ENCODE peak calls at places on chromosomes 6 and 20, in ten cellular contexts. K, V, P, X, J, A, Z, U, S and D are unnamed samples.

GRCh38 chr6:71886184-71887005 is at the start of gene RIMS1:
- DNase-seq in A (no peak), P (no peak), J (peak; percentile 57), V (peak; percentile 39), S (no peak), U (no peak), Z (peak; percentile 79), K (no peak), X (no peak), D (no peak)

GRCh38 chr20:37053230-37053950 is 42.4 kb downstream of the RBL1 start:
- DNase-seq in V (no peak), A (no peak), U (no peak), J (peak; percentile 1), K (no peak), P (no peak), S (peak; percentile 57), Z (no peak), X (no peak), D (no peak)

GRCh38 chr20:37346526-37347346 is 796 bp downstream of the SRC start:
- DNase-seq in K (no peak), X (no peak), J (peak; percentile 35), U (no peak), A (peak; percentile 42), S (no peak), V (no peak), P (no peak), Z (peak; percentile 72), D (no peak)

GRCh38 chr6:7763896-7764295 is 38.0 kb downstream of the BMP6 start:
- DNase-seq in S (no peak), V (peak; percentile 58), A (no peak), Z (no peak), J (no peak), X (no peak), K (no peak), P (no peak), U (no peak), D (no peak)

GRCh38 chr6:121849477-121849876 is 414.0 kb downstream of the GJA1 start:
- DNase-seq in J (peak; percentile 72), A (peak; percentile 48), P (no peak), U (no peak), V (no peak), Z (no peak), S (peak; percentile 73), X (peak; percentile 17), K (peak; percentile 48), D (peak; percentile 43)

GRCh38 chr6:69179681-69180080 is 544.6 kb downstream of the ADGRB3 start:
- DNase-seq in A (no peak), U (no peak), V (no peak), S (no peak), P (no peak), X (no peak), K (peak; percentile 21), Z (peak; percentile 22), J (no peak), D (no peak)

GRCh38 chr20:20211274-20211987 is 156.5 kb upstream of the INSM1 start:
- DNase-seq in U (no peak), J (peak; percentile 48), A (no peak), S (no peak), X (no peak), V (no peak), Z (no peak), P (no peak), K (no peak), D (no peak)

GRCh38 chr6:112639436-112639835 is 292.3 kb downstream of the RFPL4B start:
- DNase-seq in A (no peak), K (no peak), P (no peak), S (peak; percentile 91), V (no peak), U (no peak), J (peak; percentile 57), X (no peak), Z (no peak), D (no peak)

GRCh38 chr6:143594647-143595046 is 83.1 kb upstream of the PHACTR2 start:
- DNase-seq in P (no peak), S (peak; percentile 85), Z (no peak), U (no peak), X (no peak), J (no peak), V (no peak), A (no peak), K (peak; percentile 26), D (no peak)

GRCh38 chr20:21146242-21146641 is 20.4 kb downstream of the KIZ start:
- DNase-seq in J (no peak), U (no peak), K (no peak), A (no peak), Z (no peak), S (no peak), V (no peak), P (no peak), X (no peak), D (no peak)

GRCh38 chr6:23145801-23146200 is 576.4 kb downstream of the HDGFL1 start:
- DNase-seq in J (peak; percentile 50), S (peak; percentile 11), X (no peak), A (no peak), U (no peak), Z (no peak), P (no peak), V (no peak), K (no peak), D (no peak)

GRCh38 chr6:163536770-163537169 is 122.3 kb downstream of the QKI start:
- DNase-seq in X (no peak), Z (no peak), S (peak; percentile 54), P (no peak), V (no peak), K (peak; percentile 22), J (peak; percentile 40), U (no peak), A (no peak), D (no peak)

GRCh38 chr6:106975699-106976032 is 1.1 kb upstream of the CD24 start:
- DNase-seq in U (no peak), V (no peak), S (no peak), P (no peak), J (peak; percentile 34), A (no peak), X (no peak), Z (no peak), K (peak; percentile 29), D (no peak)

GRCh38 chr6:146990821-146991798 is 213.1 kb upstream of the STXBP5 start:
- DNase-seq in V (no peak), K (peak; percentile 44), A (no peak), X (no peak), S (peak; percentile 82), J (peak; percentile 64), P (no peak), Z (no peak), U (no peak), D (no peak)

GRCh38 chr6:29632789-29633531 is at the start of gene GABBR1:
- DNase-seq in P (peak; percentile 54), S (peak; percentile 79), V (peak; percentile 88), Z (peak; percentile 96), U (peak; percentile 67), K (peak; percentile 92), X (peak; percentile 90), A (peak; percentile 88), J (peak; percentile 96), D (peak; percentile 62)
- H3K27ac ChIP-seq in P (peak within 1 kb of the TSS; percentile 75), S (peak within 1 kb of the TSS; percentile 62), V (peak within 1 kb of the TSS; percentile 4), Z (peak within 1 kb of the TSS; percentile 6), U (no peak within 1 kb of the TSS), K (peak within 1 kb of the TSS; percentile 22), X (peak within 1 kb of the TSS; percentile 76), A (peak within 1 kb of the TSS; percentile 72), J (no peak within 1 kb of the TSS), D (peak within 1 kb of the TSS; percentile 77)

GRCh38 chr6:115891704-115892225 is 168.9 kb downstream of the FRK start:
- DNase-seq in S (no peak), A (no peak), Z (no peak), U (no peak), V (no peak), P (no peak), K (no peak), X (no peak), J (no peak), D (no peak)
- H3K4me1 ChIP-seq in S (no peaks in the 10 kb centered on the region), A (peaks cover 8% of the 10 kb centered on the region), Z (no peaks in the 10 kb centered on the region), U (no peaks in the 10 kb centered on the region), V (no peaks in the 10 kb centered on the region), P (no peaks in the 10 kb centered on the region), K (peaks cover 11% of the 10 kb centered on the region), X (no peaks in the 10 kb centered on the region), J (peaks cover 16% of the 10 kb centered on the region), D (no peaks in the 10 kb centered on the region)

DNA sequence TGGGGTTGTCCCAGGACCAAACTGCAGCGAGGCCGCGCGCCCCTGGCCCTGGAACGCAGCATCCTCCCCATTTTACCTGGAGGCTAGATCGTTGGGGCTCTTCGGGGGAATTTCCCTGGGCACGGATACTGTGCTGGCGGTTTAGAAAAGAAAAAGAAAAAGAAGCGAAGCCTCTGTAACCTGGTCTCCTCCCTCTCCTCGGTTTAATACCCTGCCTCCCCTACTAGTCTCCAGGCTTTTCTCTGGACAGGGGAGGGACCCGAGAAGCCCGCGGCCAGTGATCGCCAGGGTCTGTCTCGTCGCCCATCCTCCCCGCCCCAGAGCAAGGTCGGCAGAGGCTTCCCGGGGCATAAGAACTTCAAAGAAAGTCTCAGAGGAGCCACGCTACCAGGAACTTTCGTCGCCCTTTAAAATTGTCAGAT is 6.1 kb upstream of the LAMP5 start:
- DNase-seq in K (no peak), U (no peak), J (no peak), V (no peak), Z (peak; percentile 54), A (no peak), X (no peak), S (no peak), P (no peak), D (no peak)
- H3K4me3 ChIP-seq in K (no peak overlapping the region), U (no peak overlapping the region), J (no peak overlapping the region), V (no peak overlapping the region), Z (no peak overlapping the region), A (no peak overlapping the region), X (no peak overlapping the region), S (no peak overlapping the region), P (no peak overlapping the region), D (no peak overlapping the region)

GRCh38 chr6:1574083-1574761 is 35.5 kb upstream of the FOXC1 start:
- DNase-seq in K (no peak), Z (no peak), S (no peak), U (no peak), J (no peak), X (no peak), P (no peak), A (no peak), V (no peak), D (no peak)
- H3K27ac ChIP-seq in K (no peak overlapping the region), Z (no peak overlapping the region), S (no peak overlapping the region), U (no peak overlapping the region), J (no peak overlapping the region), X (no peak overlapping the region), P (no peak overlapping the region), A (no peak overlapping the region), V (no peak overlapping the region), D (no peak overlapping the region)

GRCh38 chr20:57698867-57699275 is 10.9 kb downstream of the PMEPA1 start:
- DNase-seq in U (no peak), S (no peak), A (no peak), P (no peak), K (peak; percentile 64), V (no peak), J (peak; percentile 57), Z (no peak), X (no peak), D (no peak)
- H3K4me1 ChIP-seq in U (no peaks in the 10 kb centered on the region), S (peaks cover 17% of the 10 kb centered on the region), A (peaks cover 13% of the 10 kb centered on the region), P (no peaks in the 10 kb centered on the region), K (peaks cover 91% of the 10 kb centered on the region), V (peaks cover 35% of the 10 kb centered on the region), J (peaks cover 20% of the 10 kb centered on the region), Z (peaks cover 13% of the 10 kb centered on the region), X (peaks cover 58% of the 10 kb centered on the region), D (no peaks in the 10 kb centered on the region)

GRCh38 chr6:37321516-37321915 is 32.3 kb upstream of the RNF8 start:
- DNase-seq in J (no peak), U (no peak), A (no peak), X (no peak), K (no peak), Z (no peak), S (no peak), V (no peak), P (no peak), D (no peak)
- H3K4me3 ChIP-seq in J (no peak overlapping the region), U (no peak overlapping the region), A (no peak overlapping the region), X (no peak overlapping the region), K (no peak overlapping the region), Z (no peak overlapping the region), S (no peak overlapping the region), V (no peak overlapping the region), P (no peak overlapping the region), D (no peak overlapping the region)

GRCh38 chr20:11267131-11267761 is 593.4 kb upstream of the JAG1 start:
- DNase-seq in A (peak; percentile 32), K (peak; percentile 99), S (peak; percentile 98), X (peak; percentile 40), P (no peak), J (peak; percentile 96), U (no peak), Z (no peak), V (peak; percentile 54), D (no peak)
- H3K27ac ChIP-seq in A (peak overlapping the region; percentile 45), K (peak overlapping the region; percentile 59), S (peak overlapping the region; percentile 19), X (peak overlapping the region; percentile 69), P (no peak overlapping the region), J (peak overlapping the region; percentile 41), U (no peak overlapping the region), Z (peak overlapping the region; percentile 23), V (no peak overlapping the region), D (no peak overlapping the region)